ENCODE peak calls at places on chromosomes 11 and 22, in eight cellular contexts. H, G, N, Q, Y, O, T and M are unnamed samples.

GRCh38 chr11:105273660-105274280 is 134.2 kb upstream of the CARD18 start:
- DNase-seq in H (no peak), G (no peak), N (no peak), Q (no peak), Y (no peak), O (no peak), T (no peak), M (no peak)

GRCh38 chr22:48577014-48577690 is 1250.5 kb downstream of the BRD1 start:
- DNase-seq in H (no peak), G (no peak), N (no peak), Q (no peak), Y (no peak), O (no peak), T (no peak), M (no peak)

GRCh38 chr11:75107187-75107586 is 10.5 kb upstream of the OR2AT4 start:
- DNase-seq in H (no peak), G (no peak), N (peak), Q (no peak), Y (no peak), O (no peak), T (no peak), M (no peak)

GRCh38 chr22:42958937-42959336 is 56.0 kb downstream of the PACSIN2 start:
- DNase-seq in H (no peak), G (no peak), N (no peak), Q (no peak), Y (no peak), O (no peak), T (no peak), M (no peak)

GRCh38 chr22:25623310-25623734 is 58.8 kb downstream of the GRK3 start:
- DNase-seq in H (no peak), G (peak), N (no peak), Q (no peak), Y (no peak), O (no peak), T (no peak), M (no peak)

GRCh38 chr22:47615051-47615450 is 852.6 kb downstream of the TBC1D22A start:
- DNase-seq in H (no peak), G (no peak), N (no peak), Q (no peak), Y (no peak), O (no peak), T (no peak), M (no peak)

GRCh38 chr22:26561756-26562417 is 28.0 kb downstream of the TPST2 start:
- DNase-seq in H (no peak), G (no peak), N (no peak), Q (no peak), Y (no peak), O (no peak), T (no peak), M (no peak)

GRCh38 chr11:48081151-48082010 is 101.0 kb downstream of the PTPRJ start:
- DNase-seq in H (no peak), G (no peak), N (no peak), Q (no peak), Y (no peak), O (no peak), T (no peak), M (peak)

GRCh38 chr22:25109878-25110595 is 89.6 kb upstream of the CRYBB3 start:
- DNase-seq in H (no peak), G (no peak), N (no peak), Q (no peak), Y (no peak), O (peak), T (no peak), M (no peak)

GRCh38 chr11:66868726-66869291 is 11.9 kb downstream of the LRFN4 start:
- DNase-seq in H (peak), G (peak), N (peak), Q (peak), Y (peak), O (peak), T (peak), M (no peak)

GRCh38 chr11:123195182-123196059 is at the start of gene CLMP:
- DNase-seq in H (peak), G (no peak), N (no peak), Q (no peak), Y (peak), O (no peak), T (peak), M (no peak)

GRCh38 chr11:61707574-61707973 is 27.4 kb downstream of the DAGLA start:
- DNase-seq in H (no peak), G (no peak), N (no peak), Q (no peak), Y (no peak), O (no peak), T (no peak), M (no peak)

GRCh38 chr11:6703247-6704063 is 20.3 kb upstream of the MRPL17 start:
- DNase-seq in H (peak), G (no peak), N (peak), Q (peak), Y (no peak), O (peak), T (peak), M (peak)

GRCh38 chr11:33017478-33017877 is 1.8 kb downstream of the DEPDC7 start:
- DNase-seq in H (no peak), G (no peak), N (peak), Q (no peak), Y (no peak), O (peak), T (no peak), M (no peak)

GRCh38 chr11:124465368-124465767 is 19.9 kb upstream of the OR8B8 start:
- DNase-seq in H (no peak), G (no peak), N (no peak), Q (no peak), Y (no peak), O (no peak), T (no peak), M (no peak)

GRCh38 chr11:134275534-134276395 is at the start of gene GLB1L3:
- DNase-seq in H (peak), G (no peak), N (peak), Q (no peak), Y (peak), O (no peak), T (peak), M (no peak)

GRCh38 chr11:58524232-58525036 is 16.5 kb upstream of the OR5B21 start:
- DNase-seq in H (peak), G (peak), N (peak), Q (peak), Y (peak), O (peak), T (peak), M (peak)

GRCh38 chr22:49627217-49628181 is 200.2 kb downstream of the BRD1 start:
- DNase-seq in H (no peak), G (no peak), N (no peak), Q (no peak), Y (no peak), O (no peak), T (no peak), M (no peak)

GRCh38 chr22:20852076-20852475 is 6.5 kb downstream of the PI4KA start:
- DNase-seq in H (no peak), G (no peak), N (peak), Q (no peak), Y (no peak), O (no peak), T (no peak), M (no peak)

GRCh38 chr22:42562282-42562681 is 8.5 kb downstream of the SERHL2 start:
- DNase-seq in H (no peak), G (no peak), N (no peak), Q (no peak), Y (no peak), O (peak), T (no peak), M (no peak)

GRCh38 chr11:17219016-17219415 is 11.2 kb upstream of the PIK3C2A start:
- DNase-seq in H (no peak), G (no peak), N (no peak), Q (no peak), Y (no peak), O (no peak), T (no peak), M (no peak)

GRCh38 chr11:70760416-70761020 is 362.2 kb downstream of the CTTN start:
- DNase-seq in H (no peak), G (no peak), N (no peak), Q (no peak), Y (no peak), O (no peak), T (no peak), M (no peak)

GRCh38 chr11:122981388-122982264 is at the start of gene BSX:
- DNase-seq in H (no peak), G (no peak), N (peak), Q (no peak), Y (peak), O (peak), T (no peak), M (peak)

GRCh38 chr22:45863981-45864751 is 112.8 kb downstream of the WNT7B start:
- DNase-seq in H (peak), G (no peak), N (peak), Q (peak), Y (peak), O (peak), T (peak), M (peak)

GRCh38 chr22:45857519-45857918 is 119.4 kb downstream of the WNT7B start:
- DNase-seq in H (no peak), G (no peak), N (no peak), Q (no peak), Y (no peak), O (no peak), T (no peak), M (no peak)

GRCh38 chr22:45861259-45861658 is 115.7 kb downstream of the WNT7B start:
- DNase-seq in H (no peak), G (no peak), N (no peak), Q (no peak), Y (no peak), O (no peak), T (no peak), M (no peak)

GRCh38 chr22:45859231-45860161 is 117.5 kb downstream of the WNT7B start:
- DNase-seq in H (peak), G (no peak), N (no peak), Q (no peak), Y (no peak), O (peak), T (no peak), M (no peak)

DNA sequence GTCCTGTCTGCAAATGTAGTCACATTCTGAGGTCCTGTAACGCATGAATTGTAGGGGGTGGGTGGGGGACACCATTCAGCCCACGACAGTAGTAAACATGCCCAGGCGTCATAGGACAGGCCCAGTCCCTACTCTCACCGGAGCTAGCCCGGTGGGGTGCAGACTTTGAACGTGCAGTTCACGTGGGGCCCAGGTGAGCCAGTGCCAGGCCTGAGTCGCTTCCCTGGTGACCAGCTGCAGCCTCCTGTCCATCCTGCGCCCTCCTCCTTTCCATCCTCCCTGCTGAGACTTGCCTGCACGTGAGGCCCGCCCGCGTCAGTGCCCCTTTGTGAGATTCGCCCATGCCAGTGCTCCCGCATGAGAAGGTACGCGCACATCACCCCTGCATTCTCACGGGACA is 116.8 kb downstream of the WNT7B start:
- DNase-seq in H (no peak), G (no peak), N (no peak), Q (no peak), Y (no peak), O (no peak), T (no peak), M (no peak)
- H3K4me2 ChIP-seq in H (peak), G (no peak), N (no peak), Q (no peak), Y (no peak), O (no peak), T (no peak), M (no peak)

GRCh38 chr11:117868815-117869642 is 7.4 kb downstream of the FXYD6 start:
- DNase-seq in H (no peak), G (no peak), N (no peak), Q (no peak), Y (no peak), O (no peak), T (no peak), M (no peak)
- TF ChIP-seq MAX in H (no peak), G (no peak), N (no peak), Q (no peak), Y (no peak), O (no peak), T (no peak), M (no peak)

GRCh38 chr11:71913716-71914115 is 14.7 kb downstream of the XNDC1N start:
- DNase-seq in H (no peak), G (no peak), N (no peak), Q (no peak), Y (no peak), O (no peak), T (no peak), M (no peak)

GRCh38 chr11:71917646-71918045 is 10.7 kb downstream of the XNDC1N start:
- DNase-seq in H (no peak), G (no peak), N (no peak), Q (no peak), Y (no peak), O (no peak), T (no peak), M (no peak)

GRCh38 chr11:71914127-71914526 is 14.3 kb downstream of the XNDC1N start:
- DNase-seq in H (no peak), G (no peak), N (no peak), Q (no peak), Y (no peak), O (no peak), T (no peak), M (no peak)

DNA sequence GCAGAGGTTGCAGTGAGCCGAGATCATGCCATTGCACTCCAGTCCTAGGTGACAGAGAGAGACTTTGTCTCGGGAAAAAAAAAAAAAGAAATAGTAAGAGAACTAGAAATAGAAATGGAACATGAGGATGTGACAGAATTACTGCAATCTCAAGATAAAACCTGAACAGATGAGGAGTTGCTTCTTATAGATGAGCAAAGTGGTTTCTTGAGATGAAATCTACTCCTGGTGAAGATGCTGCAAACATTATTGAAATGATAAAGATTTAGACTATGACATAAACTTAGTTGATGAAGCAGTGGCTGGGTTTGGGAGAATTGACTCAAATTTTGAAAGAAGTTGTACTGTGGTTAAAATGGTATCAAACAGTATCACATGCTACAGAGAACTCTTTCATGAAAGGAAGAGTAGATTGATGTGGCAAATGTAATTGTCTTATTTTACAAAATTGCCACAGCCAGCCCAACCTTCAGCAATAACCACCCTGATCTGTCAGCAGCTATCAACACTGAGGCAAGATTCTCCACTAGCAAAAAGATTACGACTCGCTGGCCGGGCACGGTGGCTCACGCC is 13.7 kb downstream of the XNDC1N start:
- DNase-seq in H (no peak), G (no peak), N (no peak), Q (no peak), Y (no peak), O (no peak), T (no peak), M (no peak)
- H3K4me2 ChIP-seq in H (no peak), G (no peak), N (no peak), Q (no peak), Y (no peak), O (no peak), T (peak), M (no peak)

GRCh38 chr11:107780775-107781174 is 68.9 kb upstream of the SLN start:
- DNase-seq in H (no peak), G (no peak), N (no peak), Q (no peak), Y (no peak), O (no peak), T (no peak), M (peak)

GRCh38 chr11:107777094-107777493 is 65.2 kb upstream of the SLN start:
- DNase-seq in H (no peak), G (no peak), N (no peak), Q (no peak), Y (no peak), O (no peak), T (no peak), M (no peak)

GRCh38 chr11:107778839-107779517 is 67.1 kb upstream of the SLN start:
- DNase-seq in H (no peak), G (no peak), N (no peak), Q (no peak), Y (no peak), O (no peak), T (no peak), M (no peak)

GRCh38 chr11:107783121-107783520 is 71.3 kb upstream of the SLN start:
- DNase-seq in H (no peak), G (no peak), N (no peak), Q (no peak), Y (no peak), O (no peak), T (no peak), M (no peak)

GRCh38 chr11:107780136-107780535 is 68.3 kb upstream of the SLN start:
- DNase-seq in H (no peak), G (no peak), N (no peak), Q (no peak), Y (no peak), O (no peak), T (no peak), M (no peak)
- TF ChIP-seq MAX in H (no peak), G (no peak), N (no peak), Q (no peak), Y (no peak), O (no peak), T (no peak), M (no peak)

DNA sequence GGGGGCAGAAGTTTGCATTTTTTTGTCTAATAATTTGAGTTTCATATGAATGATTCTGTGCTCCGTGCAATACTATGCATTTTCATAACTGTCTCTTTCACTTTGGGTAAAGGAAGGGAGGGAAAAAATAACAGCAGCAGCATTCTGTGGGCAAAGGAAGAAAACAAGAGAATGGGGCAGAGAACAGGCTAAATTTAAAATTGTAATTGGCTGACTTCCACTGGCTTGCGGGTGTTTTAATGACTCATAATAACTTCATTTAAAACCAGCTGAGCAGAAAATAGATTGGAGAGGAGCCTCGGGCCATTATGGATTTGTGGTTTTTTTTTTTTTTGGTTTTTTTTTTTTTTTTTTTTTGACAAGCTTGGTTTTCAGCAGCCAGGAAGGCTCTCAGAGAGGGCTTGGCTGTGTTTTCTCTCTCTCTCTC is 107.4 kb downstream of the ZBTB16 start:
- DNase-seq in H (no peak), G (no peak), N (no peak), Q (no peak), Y (no peak), O (no peak), T (no peak), M (peak)
- H3K4me2 ChIP-seq in H (no peak), G (no peak), N (no peak), Q (no peak), Y (no peak), O (no peak), T (no peak), M (peak)

GRCh38 chr11:121722431-121723256 is 269.9 kb upstream of the SORL1-AS1 start:
- DNase-seq in H (no peak), G (no peak), N (no peak), Q (no peak), Y (peak), O (peak), T (peak), M (peak)
- TF ChIP-seq MAX in H (no peak), G (no peak), N (no peak), Q (no peak), Y (peak), O (peak), T (peak), M (peak)